ENCODE peak calls at places on chromosome 16, in five cellular contexts. One of them, this sample, is unnamed.

GRCh38 chr16:85425061-85425662 is 188.0 kb upstream of the GSE1 start:
- DNase-seq in NCI-H1105: peak
- DNase-seq in ELR: no peak
- DNase-seq in omental fat pad: no peak
- DNase-seq in RWPE1: no peak
- DNase-seq in this sample: no peak

GRCh38 chr16:14362774-14363371 is 267.2 kb downstream of the PARN start:
- DNase-seq in ELR: peak
- DNase-seq in NCI-H1105: no peak
- DNase-seq in RWPE1: no peak
- DNase-seq in omental fat pad: no peak
- DNase-seq in this sample: no peak

GRCh38 chr16:3578121-3578520 is 918 bp upstream of the NLRC3 start:
- DNase-seq in omental fat pad: no peak
- DNase-seq in NCI-H1105: no peak
- DNase-seq in RWPE1: no peak
- DNase-seq in ELR: no peak
- DNase-seq in this sample: peak

GRCh38 chr16:67873435-67874146 is 739 bp downstream of the EDC4 start:
- DNase-seq in RWPE1: no peak
- DNase-seq in NCI-H1105: no peak
- DNase-seq in ELR: peak
- DNase-seq in omental fat pad: no peak
- DNase-seq in this sample: no peak

GRCh38 chr16:67339453-67339852 is 12.8 kb downstream of the LRRC36 start:
- DNase-seq in ELR: peak
- DNase-seq in NCI-H1105: no peak
- DNase-seq in omental fat pad: no peak
- DNase-seq in RWPE1: no peak
- DNase-seq in this sample: no peak

GRCh38 chr16:48511071-48511540 is 98.9 kb downstream of the N4BP1 start:
- DNase-seq in NCI-H1105: no peak
- DNase-seq in omental fat pad: no peak
- DNase-seq in RWPE1: peak
- DNase-seq in ELR: peak
- DNase-seq in this sample: no peak

GRCh38 chr16:85370881-85371651 is 242.1 kb upstream of the GSE1 start:
- DNase-seq in ELR: no peak
- DNase-seq in omental fat pad: no peak
- DNase-seq in RWPE1: peak
- DNase-seq in NCI-H1105: no peak
- DNase-seq in this sample: no peak

GRCh38 chr16:74019608-74020007 is 277.0 kb upstream of the PSMD7 start:
- DNase-seq in RWPE1: no peak
- DNase-seq in ELR: no peak
- DNase-seq in omental fat pad: no peak
- DNase-seq in NCI-H1105: no peak
- DNase-seq in this sample: no peak

GRCh38 chr16:4315185-4316102 is at the start of gene GLIS2:
- DNase-seq in ELR: peak
- DNase-seq in RWPE1: peak
- DNase-seq in NCI-H1105: peak
- DNase-seq in omental fat pad: no peak
- DNase-seq in this sample: no peak

GRCh38 chr16:11698271-11698689 is 30.0 kb downstream of the SNN start:
- DNase-seq in ELR: peak
- DNase-seq in NCI-H1105: no peak
- DNase-seq in omental fat pad: no peak
- DNase-seq in RWPE1: peak
- DNase-seq in this sample: no peak

GRCh38 chr16:28494141-28494851 is at the start of gene APOBR:
- DNase-seq in omental fat pad: no peak
- DNase-seq in NCI-H1105: no peak
- DNase-seq in RWPE1: no peak
- DNase-seq in ELR: peak
- DNase-seq in this sample: peak

GRCh38 chr16:720507-720989 is 398 bp upstream of the ANTKMT start:
- DNase-seq in omental fat pad: no peak
- DNase-seq in NCI-H1105: no peak
- DNase-seq in ELR: peak
- DNase-seq in RWPE1: no peak
- DNase-seq in this sample: peak

This sample was measured in stimulated activated naive CD8-positive, alpha-beta T cell treated with anti-CD3 and anti-CD28 coated beads, Interleukin-15, Interleukin-2, amounts not matched to agents 100 U/mL and 50 U/mL, for 24 hours.